ENCODE peak calls at places on chromosomes 11 and 22, in six cellular contexts. I, N, C, K, R and U are unnamed samples.
A peak's percentile ranks its signal among the peaks of the same experiment; 100 is the strongest.

GRCh38 chr11:28168718-28169117 is 60.5 kb downstream of the METTL15 start:
- DNase-seq in I (no peak), N (no peak), C (no peak), K (no peak), R (no peak), U (no peak)

GRCh38 chr11:126046796-126047195 is 15.9 kb downstream of the CDON start:
- DNase-seq in I (no peak), N (no peak), C (no peak), K (no peak), R (no peak), U (no peak)

GRCh38 chr22:31122532-31123291 is at the start of gene INPP5J:
- DNase-seq in I (no peak), N (peak; percentile 59), C (no peak), K (no peak), R (no peak), U (no peak)

GRCh38 chr22:38850941-38851849 is 7.4 kb upstream of the NPTXR start:
- DNase-seq in I (no peak), N (no peak), C (no peak), K (no peak), R (no peak), U (no peak)

GRCh38 chr11:74951241-74951640 is 2.2 kb downstream of the SPCS2 start:
- DNase-seq in I (no peak), N (no peak), C (no peak), K (no peak), R (no peak), U (peak; percentile 47)

GRCh38 chr11:2449548-2450320 is 4.9 kb downstream of the KCNQ1 start:
- DNase-seq in I (no peak), N (no peak), C (no peak), K (no peak), R (no peak), U (no peak)

GRCh38 chr11:65629579-65629978 is 8.3 kb upstream of the SIPA1 start:
- DNase-seq in I (no peak), N (no peak), C (no peak), K (no peak), R (no peak), U (no peak)

GRCh38 chr11:7256943-7257342 is 5.2 kb downstream of the SYT9 start:
- DNase-seq in I (no peak), N (no peak), C (no peak), K (no peak), R (no peak), U (no peak)

GRCh38 chr11:112128483-112129121 is 35.3 kb downstream of the IL18 start:
- DNase-seq in I (no peak), N (peak; percentile 18), C (no peak), K (no peak), R (no peak), U (no peak)

GRCh38 chr22:38513063-38513462 is 7.0 kb upstream of the DDX17 start:
- DNase-seq in I (no peak), N (no peak), C (peak; percentile 34), K (peak; percentile 56), R (no peak), U (peak; percentile 12)

GRCh38 chr11:120516461-120517389 is 5.2 kb downstream of the GRIK4 start:
- DNase-seq in I (no peak), N (no peak), C (no peak), K (no peak), R (no peak), U (no peak)

GRCh38 chr11:47765086-47765485 is 2.1 kb downstream of the FNBP4 start:
- DNase-seq in I (no peak), N (no peak), C (no peak), K (peak; percentile 28), R (no peak), U (no peak)

GRCh38 chr11:4072668-4073285 is 21.8 kb upstream of the RRM1 start:
- DNase-seq in I (peak; percentile 57), N (no peak), C (peak; percentile 42), K (peak; percentile 72), R (no peak), U (peak; percentile 67)

GRCh38 chr22:49406047-49406650 is 421.5 kb downstream of the BRD1 start:
- DNase-seq in I (no peak), N (no peak), C (no peak), K (no peak), R (no peak), U (no peak)

GRCh38 chr11:17012712-17013547 is 1.3 kb downstream of the PLEKHA7 start:
- DNase-seq in I (no peak), N (peak; percentile 55), C (no peak), K (no peak), R (no peak), U (no peak)

GRCh38 chr11:85752890-85753581 is 57.9 kb downstream of the SYTL2 start:
- DNase-seq in I (peak; percentile 88), N (no peak), C (peak; percentile 80), K (peak; percentile 99), R (peak; percentile 77), U (peak; percentile 19)

GRCh38 chr11:86335131-86335768 is 33.2 kb downstream of the HIKESHI start:
- DNase-seq in I (no peak), N (no peak), C (no peak), K (no peak), R (no peak), U (no peak)

GRCh38 chr11:118947999-118948398 is 8.1 kb upstream of the UPK2 start:
- DNase-seq in I (no peak), N (no peak), C (no peak), K (no peak), R (no peak), U (no peak)

GRCh38 chr22:46947516-46948260 is 185.2 kb downstream of the TBC1D22A start:
- DNase-seq in I (no peak), N (no peak), C (no peak), K (no peak), R (no peak), U (no peak)